ENCODE peak calls at places on chromosomes 11 and 22, in ten cellular contexts. One of them, this sample, is unnamed.

GRCh38 chr11:45098929-45099328 is 47.5 kb upstream of the PRDM11 start:
- DNase-seq in body of pancreas: no peak
- DNase-seq in lower lobe of right lung: no peak
- DNase-seq in right lobe of liver: no peak
- DNase-seq in BJ: no peak
- DNase-seq in left ventricle myocardium inferior: no peak
- DNase-seq in BE2C: no peak
- DNase-seq in astrocyte of the spinal cord: no peak
- DNase-seq in fibroblast of mammary gland: no peak
- DNase-seq in neural progenitor cell: no peak
- DNase-seq in this sample: no peak

GRCh38 chr11:71076021-71076420 is 176.4 kb downstream of the SHANK2 start:
- DNase-seq in body of pancreas: no peak
- DNase-seq in lower lobe of right lung: no peak
- DNase-seq in right lobe of liver: no peak
- DNase-seq in BJ: no peak
- DNase-seq in left ventricle myocardium inferior: no peak
- DNase-seq in BE2C: no peak
- DNase-seq in astrocyte of the spinal cord: no peak
- DNase-seq in fibroblast of mammary gland: no peak
- DNase-seq in neural progenitor cell: no peak
- DNase-seq in this sample: no peak

GRCh38 chr22:28953399-28953798 is 70.0 kb downstream of the ZNRF3 start:
- DNase-seq in body of pancreas: no peak
- DNase-seq in lower lobe of right lung: no peak
- DNase-seq in right lobe of liver: no peak
- DNase-seq in BJ: no peak
- DNase-seq in left ventricle myocardium inferior: no peak
- DNase-seq in BE2C: no peak
- DNase-seq in astrocyte of the spinal cord: no peak
- DNase-seq in fibroblast of mammary gland: no peak
- DNase-seq in neural progenitor cell: no peak
- DNase-seq in this sample: no peak

GRCh38 chr11:122900803-122901202 is 18.2 kb downstream of the JHY start:
- DNase-seq in body of pancreas: no peak
- DNase-seq in lower lobe of right lung: no peak
- DNase-seq in right lobe of liver: no peak
- DNase-seq in BJ: no peak
- DNase-seq in left ventricle myocardium inferior: no peak
- DNase-seq in BE2C: no peak
- DNase-seq in astrocyte of the spinal cord: no peak
- DNase-seq in fibroblast of mammary gland: peak; percentile 60
- DNase-seq in neural progenitor cell: no peak
- DNase-seq in this sample: peak; percentile 7

GRCh38 chr22:41052661-41053490 is 39.5 kb upstream of the EP300 start:
- DNase-seq in body of pancreas: no peak
- DNase-seq in lower lobe of right lung: no peak
- DNase-seq in right lobe of liver: no peak
- DNase-seq in BJ: no peak
- DNase-seq in left ventricle myocardium inferior: no peak
- DNase-seq in BE2C: no peak
- DNase-seq in astrocyte of the spinal cord: peak; percentile 60
- DNase-seq in fibroblast of mammary gland: peak; percentile 13
- DNase-seq in neural progenitor cell: no peak
- DNase-seq in this sample: peak; percentile 28

GRCh38 chr22:30214703-30215405 is 31.7 kb downstream of the LIF start:
- DNase-seq in body of pancreas: no peak
- DNase-seq in lower lobe of right lung: no peak
- DNase-seq in right lobe of liver: no peak
- DNase-seq in BJ: no peak
- DNase-seq in left ventricle myocardium inferior: no peak
- DNase-seq in BE2C: no peak
- DNase-seq in astrocyte of the spinal cord: no peak
- DNase-seq in fibroblast of mammary gland: no peak
- DNase-seq in neural progenitor cell: no peak
- DNase-seq in this sample: no peak

GRCh38 chr11:109752212-109752825 is 330.3 kb downstream of the C11orf87 start:
- DNase-seq in body of pancreas: no peak
- DNase-seq in lower lobe of right lung: no peak
- DNase-seq in right lobe of liver: no peak
- DNase-seq in BJ: no peak
- DNase-seq in left ventricle myocardium inferior: no peak
- DNase-seq in BE2C: no peak
- DNase-seq in astrocyte of the spinal cord: no peak
- DNase-seq in fibroblast of mammary gland: no peak
- DNase-seq in neural progenitor cell: no peak
- DNase-seq in this sample: no peak

GRCh38 chr11:3710485-3711259 is 39.5 kb upstream of the CHRNA10 start:
- DNase-seq in body of pancreas: no peak
- DNase-seq in lower lobe of right lung: no peak
- DNase-seq in right lobe of liver: no peak
- DNase-seq in BJ: no peak
- DNase-seq in left ventricle myocardium inferior: no peak
- DNase-seq in BE2C: no peak
- DNase-seq in astrocyte of the spinal cord: peak; percentile 27
- DNase-seq in fibroblast of mammary gland: peak; percentile 44
- DNase-seq in neural progenitor cell: no peak
- DNase-seq in this sample: no peak

GRCh38 chr22:38966379-38966700 is 8.9 kb downstream of the APOBEC3A start:
- DNase-seq in body of pancreas: no peak
- DNase-seq in lower lobe of right lung: no peak
- DNase-seq in right lobe of liver: no peak
- DNase-seq in BJ: no peak
- DNase-seq in left ventricle myocardium inferior: no peak
- DNase-seq in BE2C: no peak
- DNase-seq in astrocyte of the spinal cord: no peak
- DNase-seq in fibroblast of mammary gland: no peak
- DNase-seq in neural progenitor cell: no peak
- DNase-seq in this sample: no peak

GRCh38 chr11:66720223-66720898 is 8.7 kb downstream of the SPTBN2 start:
- DNase-seq in body of pancreas: peak; percentile 99
- DNase-seq in lower lobe of right lung: peak; percentile 67
- DNase-seq in right lobe of liver: no peak
- DNase-seq in BJ: peak; percentile 5
- DNase-seq in left ventricle myocardium inferior: no peak
- DNase-seq in BE2C: peak; percentile 76
- DNase-seq in astrocyte of the spinal cord: peak; percentile 81
- DNase-seq in fibroblast of mammary gland: peak; percentile 12
- DNase-seq in neural progenitor cell: peak; percentile 79
- DNase-seq in this sample: no peak

GRCh38 chr11:9138612-9139579 is 47.5 kb upstream of the SCUBE2 start:
- DNase-seq in body of pancreas: peak; percentile 79
- DNase-seq in lower lobe of right lung: no peak
- DNase-seq in right lobe of liver: no peak
- DNase-seq in BJ: peak; percentile 63
- DNase-seq in left ventricle myocardium inferior: no peak
- DNase-seq in BE2C: no peak
- DNase-seq in astrocyte of the spinal cord: peak; percentile 93
- DNase-seq in fibroblast of mammary gland: peak; percentile 92
- DNase-seq in neural progenitor cell: no peak
- DNase-seq in this sample: peak; percentile 64

GRCh38 chr11:115247404-115247803 is 256.8 kb downstream of the CADM1 start:
- DNase-seq in body of pancreas: no peak
- DNase-seq in lower lobe of right lung: no peak
- DNase-seq in right lobe of liver: no peak
- DNase-seq in BJ: peak; percentile 32
- DNase-seq in left ventricle myocardium inferior: no peak
- DNase-seq in BE2C: no peak
- DNase-seq in astrocyte of the spinal cord: peak; percentile 65
- DNase-seq in fibroblast of mammary gland: no peak
- DNase-seq in neural progenitor cell: no peak
- DNase-seq in this sample: no peak

GRCh38 chr11:44305643-44306468 is 4.1 kb downstream of the ALX4 start:
- DNase-seq in body of pancreas: no peak
- DNase-seq in lower lobe of right lung: peak; percentile 60
- DNase-seq in right lobe of liver: no peak
- DNase-seq in BJ: no peak
- DNase-seq in left ventricle myocardium inferior: no peak
- DNase-seq in BE2C: no peak
- DNase-seq in astrocyte of the spinal cord: no peak
- DNase-seq in fibroblast of mammary gland: no peak
- DNase-seq in neural progenitor cell: peak; percentile 72
- DNase-seq in this sample: no peak

GRCh38 chr11:110907629-110908028 is 195.4 kb upstream of the ARHGAP20 start:
- DNase-seq in body of pancreas: no peak
- DNase-seq in lower lobe of right lung: no peak
- DNase-seq in right lobe of liver: no peak
- DNase-seq in BJ: peak; percentile 88
- DNase-seq in left ventricle myocardium inferior: no peak
- DNase-seq in BE2C: no peak
- DNase-seq in astrocyte of the spinal cord: peak; percentile 98
- DNase-seq in fibroblast of mammary gland: peak; percentile 98
- DNase-seq in neural progenitor cell: no peak
- DNase-seq in this sample: peak; percentile 83

GRCh38 chr11:77244277-77245014 is 57.0 kb downstream of the GDPD4 start:
- DNase-seq in body of pancreas: no peak
- DNase-seq in lower lobe of right lung: no peak
- DNase-seq in right lobe of liver: no peak
- DNase-seq in BJ: peak; percentile 82
- DNase-seq in left ventricle myocardium inferior: no peak
- DNase-seq in BE2C: no peak
- DNase-seq in astrocyte of the spinal cord: peak; percentile 86
- DNase-seq in fibroblast of mammary gland: peak; percentile 82
- DNase-seq in neural progenitor cell: no peak
- DNase-seq in this sample: peak; percentile 84

GRCh38 chr11:120095516-120095915 is 42.4 kb downstream of the TRIM29 start:
- DNase-seq in body of pancreas: no peak
- DNase-seq in lower lobe of right lung: no peak
- DNase-seq in right lobe of liver: no peak
- DNase-seq in BJ: no peak
- DNase-seq in left ventricle myocardium inferior: no peak
- DNase-seq in BE2C: no peak
- DNase-seq in astrocyte of the spinal cord: no peak
- DNase-seq in fibroblast of mammary gland: no peak
- DNase-seq in neural progenitor cell: no peak
- DNase-seq in this sample: no peak

GRCh38 chr11:134266841-134267251 is 9.3 kb upstream of the GLB1L3 start:
- DNase-seq in body of pancreas: no peak
- DNase-seq in lower lobe of right lung: no peak
- DNase-seq in right lobe of liver: no peak
- DNase-seq in BJ: peak; percentile 74
- DNase-seq in left ventricle myocardium inferior: no peak
- DNase-seq in BE2C: no peak
- DNase-seq in astrocyte of the spinal cord: peak; percentile 48
- DNase-seq in fibroblast of mammary gland: peak; percentile 82
- DNase-seq in neural progenitor cell: no peak
- DNase-seq in this sample: peak; percentile 93

GRCh38 chr11:117923773-117924172 is 5.4 kb downstream of the TMPRSS13 start:
- DNase-seq in body of pancreas: no peak
- DNase-seq in lower lobe of right lung: peak; percentile 8
- DNase-seq in right lobe of liver: no peak
- DNase-seq in BJ: no peak
- DNase-seq in left ventricle myocardium inferior: no peak
- DNase-seq in BE2C: no peak
- DNase-seq in astrocyte of the spinal cord: no peak
- DNase-seq in fibroblast of mammary gland: no peak
- DNase-seq in neural progenitor cell: no peak
- DNase-seq in this sample: no peak
- TF ChIP-seq CTCF in body of pancreas: no peak
- TF ChIP-seq CTCF in lower lobe of right lung: no peak
- TF ChIP-seq CTCF in right lobe of liver: no peak
- TF ChIP-seq CTCF in BJ: no peak
- TF ChIP-seq CTCF in left ventricle myocardium inferior: no peak
- TF ChIP-seq CTCF in BE2C: peak; percentile 6
- TF ChIP-seq CTCF in astrocyte of the spinal cord: no peak
- TF ChIP-seq CTCF in fibroblast of mammary gland: no peak
- TF ChIP-seq CTCF in neural progenitor cell: no peak
- TF ChIP-seq CTCF in this sample: no peak

DNA sequence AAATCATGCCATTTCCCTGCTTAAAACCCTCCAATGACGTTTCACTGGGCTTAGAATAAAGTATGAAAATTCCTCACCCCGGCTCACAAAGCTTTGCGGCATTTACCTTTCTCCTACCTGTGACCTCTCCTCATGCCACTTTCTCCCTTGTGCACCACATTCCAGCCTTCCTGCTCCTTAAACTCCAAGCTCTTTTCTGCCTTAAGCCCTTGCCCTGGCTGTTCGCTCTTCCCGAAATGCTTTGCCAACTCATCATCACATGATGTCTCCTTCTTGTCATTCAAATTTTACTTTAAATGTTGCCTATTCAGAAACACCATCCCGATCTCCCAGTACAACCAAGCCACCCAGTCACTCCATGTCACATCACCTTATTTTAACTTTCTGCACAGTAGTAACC is 2.0 kb downstream of the PLEKHA7 start:
- DNase-seq in body of pancreas: no peak
- DNase-seq in lower lobe of right lung: no peak
- DNase-seq in right lobe of liver: peak; percentile 18
- DNase-seq in BJ: no peak
- DNase-seq in left ventricle myocardium inferior: no peak
- DNase-seq in BE2C: no peak
- DNase-seq in astrocyte of the spinal cord: no peak
- DNase-seq in fibroblast of mammary gland: no peak
- DNase-seq in neural progenitor cell: no peak
- DNase-seq in this sample: no peak
- H3K4me3 ChIP-seq in body of pancreas: no peak overlapping the region
- H3K4me3 ChIP-seq in lower lobe of right lung: no peak overlapping the region
- H3K4me3 ChIP-seq in right lobe of liver: no peak overlapping the region
- H3K4me3 ChIP-seq in BJ: no peak overlapping the region
- H3K4me3 ChIP-seq in left ventricle myocardium inferior: no peak overlapping the region
- H3K4me3 ChIP-seq in BE2C: no peak overlapping the region
- H3K4me3 ChIP-seq in astrocyte of the spinal cord: no peak overlapping the region
- H3K4me3 ChIP-seq in fibroblast of mammary gland: no peak overlapping the region
- H3K4me3 ChIP-seq in neural progenitor cell: no peak overlapping the region
- H3K4me3 ChIP-seq in this sample: no peak overlapping the region

DNA sequence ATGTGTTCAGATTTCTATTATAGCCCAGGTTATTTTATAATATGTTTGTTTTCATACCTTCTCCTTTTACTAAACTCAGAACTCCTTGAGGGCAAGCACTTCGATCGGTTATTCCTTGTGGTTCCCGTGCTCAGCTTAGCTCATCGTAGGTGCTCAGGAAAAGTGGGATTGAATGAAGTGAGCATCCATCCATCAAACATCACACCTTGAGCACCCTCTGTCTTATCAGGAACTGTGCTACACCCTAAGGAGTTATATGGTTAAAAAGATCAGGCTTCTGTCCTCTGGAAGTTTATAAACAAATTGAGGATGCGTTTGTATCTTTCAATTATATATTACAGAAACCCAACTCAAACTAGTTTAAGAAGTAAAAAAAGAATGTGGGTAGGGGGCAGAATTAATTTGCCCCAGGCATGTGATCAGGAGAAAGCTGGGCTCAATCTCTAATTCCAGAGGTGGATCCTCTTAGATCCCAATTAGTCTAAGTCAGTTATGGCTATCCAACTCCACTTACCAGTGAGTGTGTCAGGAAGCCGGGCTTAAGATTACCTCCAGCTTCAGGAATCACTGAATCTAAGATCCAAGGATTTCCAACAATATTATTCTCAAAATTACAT is 59.9 kb upstream of the RRAS2 start:
- DNase-seq in body of pancreas: no peak
- DNase-seq in lower lobe of right lung: no peak
- DNase-seq in right lobe of liver: no peak
- DNase-seq in BJ: no peak
- DNase-seq in left ventricle myocardium inferior: no peak
- DNase-seq in BE2C: peak; percentile 8
- DNase-seq in astrocyte of the spinal cord: no peak
- DNase-seq in fibroblast of mammary gland: peak; percentile 45
- DNase-seq in neural progenitor cell: peak; percentile 61
- DNase-seq in this sample: no peak
- TF ChIP-seq CTCF in body of pancreas: no peak
- TF ChIP-seq CTCF in lower lobe of right lung: peak; percentile 33
- TF ChIP-seq CTCF in right lobe of liver: peak; percentile 55
- TF ChIP-seq CTCF in BJ: peak; percentile 40
- TF ChIP-seq CTCF in left ventricle myocardium inferior: peak; percentile 28
- TF ChIP-seq CTCF in BE2C: peak; percentile 44
- TF ChIP-seq CTCF in astrocyte of the spinal cord: peak; percentile 35
- TF ChIP-seq CTCF in fibroblast of mammary gland: peak; percentile 40
- TF ChIP-seq CTCF in neural progenitor cell: peak; percentile 65
- TF ChIP-seq CTCF in this sample: peak; percentile 22

GRCh38 chr11:114178656-114179055 is 117.5 kb upstream of the NNMT start:
- DNase-seq in body of pancreas: no peak
- DNase-seq in lower lobe of right lung: no peak
- DNase-seq in right lobe of liver: no peak
- DNase-seq in BJ: no peak
- DNase-seq in left ventricle myocardium inferior: no peak
- DNase-seq in BE2C: no peak
- DNase-seq in astrocyte of the spinal cord: no peak
- DNase-seq in fibroblast of mammary gland: peak; percentile 25
- DNase-seq in neural progenitor cell: no peak
- DNase-seq in this sample: no peak
- H3K4me3 ChIP-seq in body of pancreas: no peak overlapping the region
- H3K4me3 ChIP-seq in lower lobe of right lung: peak overlapping the region; percentile 7
- H3K4me3 ChIP-seq in right lobe of liver: no peak overlapping the region
- H3K4me3 ChIP-seq in BJ: no peak overlapping the region
- H3K4me3 ChIP-seq in left ventricle myocardium inferior: peak overlapping the region; percentile 43
- H3K4me3 ChIP-seq in BE2C: no peak overlapping the region
- H3K4me3 ChIP-seq in astrocyte of the spinal cord: no peak overlapping the region
- H3K4me3 ChIP-seq in fibroblast of mammary gland: no peak overlapping the region
- H3K4me3 ChIP-seq in neural progenitor cell: no peak overlapping the region
- H3K4me3 ChIP-seq in this sample: no peak overlapping the region

This sample was measured in AG09309.